ENCODE peak calls at places on chromosomes 2 and 18, in six cellular contexts. S is Peyer's patch, G is tibial artery, Z is GM12865, D is fibroblast of pulmonary artery, X is fibroblast of mammary gland. Q is an unnamed sample.

GRCh38 chr2:233331536-233331935 is 22.8 kb upstream of the DGKD start:
- DNase-seq in D (no peak), S (peak), G (peak), X (no peak), Z (peak), Q (peak)

GRCh38 chr18:57353940-57354461 is 1.6 kb downstream of the ST8SIA3 start:
- DNase-seq in S (no peak), D (peak), G (no peak), Z (no peak), X (peak), Q (peak)

GRCh38 chr18:22342625-22343024 is 75.1 kb downstream of the CTAGE1 start:
- DNase-seq in X (peak), S (no peak), Z (no peak), D (peak), G (no peak), Q (no peak)

GRCh38 chr2:239727776-239728600 is 297.2 kb downstream of the NDUFA10 start:
- DNase-seq in G (peak), Z (no peak), S (no peak), D (no peak), X (no peak), Q (no peak)

GRCh38 chr2:235268535-235268934 is 225.3 kb upstream of the AGAP1 start:
- DNase-seq in G (no peak), S (no peak), D (peak), X (peak), Z (no peak), Q (no peak)

GRCh38 chr2:237996041-237996593 is 29.3 kb downstream of the UBE2F start:
- DNase-seq in S (no peak), X (peak), Z (no peak), G (no peak), D (peak), Q (no peak)

GRCh38 chr2:85266424-85267041 is 61.3 kb downstream of the TGOLN2 start:
- DNase-seq in D (peak), Z (peak), G (peak), S (peak), X (peak), Q (peak)

GRCh38 chr2:17620841-17621240 is 80.3 kb downstream of the VSNL1 start:
- DNase-seq in Z (no peak), D (peak), X (peak), S (no peak), G (no peak), Q (no peak)

GRCh38 chr18:75247601-75248421 is 37.2 kb downstream of the TSHZ1 start:
- DNase-seq in D (peak), Z (peak), G (no peak), X (peak), S (no peak), Q (no peak)

GRCh38 chr18:3350021-3350420 is 88.1 kb downstream of the MYL12B start:
- DNase-seq in X (no peak), S (no peak), Z (no peak), G (no peak), D (no peak), Q (no peak)

GRCh38 chr2:26792720-26793119 is 6.9 kb downstream of the CENPA start:
- DNase-seq in G (no peak), Z (no peak), D (peak), S (no peak), X (peak), Q (no peak)

GRCh38 chr18:21763846-21764646 is 23.5 kb downstream of the MIB1 start:
- DNase-seq in S (no peak), G (no peak), D (peak), X (no peak), Z (peak), Q (no peak)

GRCh38 chr2:233430091-233430490 is 75.8 kb downstream of the DGKD start:
- DNase-seq in Z (no peak), G (no peak), S (no peak), X (no peak), D (peak), Q (no peak)

GRCh38 chr2:161547130-161547529 is 77.1 kb upstream of the SLC4A10 start:
- DNase-seq in S (no peak), D (no peak), G (no peak), Z (no peak), X (no peak), Q (no peak)

GRCh38 chr18:80232030-80232429 is 15.3 kb downstream of the PARD6G start:
- DNase-seq in G (no peak), Z (no peak), X (no peak), S (no peak), D (no peak), Q (no peak)

GRCh38 chr2:227862741-227863588 is 8.5 kb upstream of the DAW1 start:
- DNase-seq in Z (no peak), D (peak), X (peak), G (peak), S (no peak), Q (no peak)

GRCh38 chr2:171160630-171161424 is at the start of gene TLK1:
- DNase-seq in G (peak), X (peak), D (peak), S (peak), Z (peak), Q (peak)

GRCh38 chr2:191187105-191187829 is 36.5 kb upstream of the STAT4 start:
- DNase-seq in D (no peak), G (no peak), X (no peak), Z (no peak), S (no peak), Q (no peak)

GRCh38 chr2:175999283-175999819 is 2.7 kb downstream of the LNPK start:
- DNase-seq in D (peak), Z (no peak), X (peak), G (no peak), S (no peak), Q (no peak)

GRCh38 chr2:168220971-168221819 is 26.2 kb downstream of the STK39 start:
- DNase-seq in G (no peak), D (peak), X (peak), S (no peak), Z (no peak), Q (no peak)

GRCh38 chr2:219171231-219171651 is 1.4 kb upstream of the SLC23A3 start:
- DNase-seq in Z (peak), S (peak), X (peak), G (peak), D (peak), Q (peak)

GRCh38 chr2:102012061-102012460 is 20.3 kb downstream of the IL1R2 start:
- DNase-seq in X (no peak), Z (no peak), D (no peak), S (no peak), G (no peak), Q (no peak)

GRCh38 chr18:72634500-72634899 is 90.4 kb upstream of the CBLN2 start:
- DNase-seq in X (no peak), G (no peak), S (no peak), Z (no peak), D (no peak), Q (no peak)

GRCh38 chr2:32427672-32428622 is 71.1 kb downstream of the BIRC6 start:
- DNase-seq in S (no peak), X (peak), Z (no peak), G (no peak), D (no peak), Q (no peak)

GRCh38 chr2:189799531-189799930 is 15.3 kb downstream of the PMS1 start:
- DNase-seq in X (peak), S (no peak), Z (no peak), G (no peak), D (peak), Q (no peak)

GRCh38 chr2:230537531-230537976 is 121.6 kb downstream of the SP100 start:
- DNase-seq in D (no peak), Z (peak), X (no peak), G (no peak), S (peak), Q (peak)

GRCh38 chr18:31185551-31185950 is 22.9 kb upstream of the DSC1 start:
- DNase-seq in Z (no peak), X (no peak), S (no peak), G (no peak), D (peak), Q (no peak)

GRCh38 chr2:64186698-64187605 is 42.7 kb upstream of the PELI1 start:
- DNase-seq in S (no peak), D (peak), X (peak), G (no peak), Z (no peak), Q (no peak)

GRCh38 chr18:8507361-8507760 is 101.9 kb upstream of the RAB12 start:
- DNase-seq in Z (no peak), S (no peak), D (peak), X (peak), G (no peak), Q (no peak)

GRCh38 chr18:80022613-80023012 is 11.6 kb upstream of the RBFA start:
- DNase-seq in Z (peak), S (no peak), G (no peak), X (peak), D (peak), Q (no peak)

GRCh38 chr2:65845442-65846182 is 413.2 kb upstream of the SPRED2 start:
- DNase-seq in D (no peak), S (no peak), G (no peak), X (no peak), Z (no peak), Q (no peak)

GRCh38 chr2:190137561-190137960 is 75.0 kb upstream of the MSTN start:
- DNase-seq in X (peak), D (peak), S (no peak), G (no peak), Z (no peak), Q (no peak)

GRCh38 chr2:46569061-46569560 is 89.7 kb downstream of the TMEM247 start:
- DNase-seq in D (no peak), Z (peak), S (peak), X (no peak), G (no peak), Q (peak)

GRCh38 chr2:195124391-195125079 is 532.5 kb upstream of the SLC39A10 start:
- DNase-seq in S (no peak), Z (no peak), G (no peak), X (no peak), D (no peak), Q (no peak)

GRCh38 chr18:37582306-37582705 is 16.7 kb upstream of the CELF4 start:
- DNase-seq in S (no peak), X (no peak), G (no peak), Z (no peak), D (no peak), Q (no peak)

GRCh38 chr18:34522627-34523026 is 187.5 kb upstream of the DTNA start:
- DNase-seq in X (no peak), Z (no peak), S (no peak), G (no peak), D (peak), Q (no peak)

GRCh38 chr2:160703648-160704585 is 210.3 kb upstream of the RBMS1 start:
- DNase-seq in X (no peak), D (no peak), G (peak), Z (peak), S (peak), Q (no peak)

GRCh38 chr2:231000211-231000904 is 4.4 kb downstream of the SPATA3 start:
- DNase-seq in D (no peak), G (no peak), X (no peak), Z (no peak), S (no peak), Q (no peak)

GRCh38 chr2:192459422-192459821 is 264.7 kb upstream of the TMEFF2 start:
- DNase-seq in X (no peak), G (no peak), D (no peak), S (no peak), Z (no peak), Q (no peak)
- TF ChIP-seq CTCF in X (no peak), G (no peak), D (no peak), S (no peak), Z (no peak), Q (no peak)

GRCh38 chr18:50578651-50579050 is 18.8 kb downstream of the MAPK4 start:
- DNase-seq in D (no peak), G (no peak), S (no peak), X (no peak), Z (no peak), Q (no peak)

GRCh38 chr18:50571606-50572005 is 11.7 kb downstream of the MAPK4 start:
- DNase-seq in S (no peak), Z (no peak), D (no peak), X (no peak), G (no peak), Q (no peak)

GRCh38 chr18:50578030-50578429 is 18.1 kb downstream of the MAPK4 start:
- DNase-seq in D (no peak), S (no peak), Z (no peak), G (no peak), X (no peak), Q (no peak)

GRCh38 chr18:50569930-50570329 is 10.0 kb downstream of the MAPK4 start:
- DNase-seq in G (no peak), D (no peak), Z (no peak), X (no peak), S (no peak), Q (no peak)

GRCh38 chr18:50573679-50574078 is 13.8 kb downstream of the MAPK4 start:
- DNase-seq in D (no peak), Z (no peak), G (no peak), S (no peak), X (no peak), Q (no peak)
- TF ChIP-seq CTCF in D (peak), Z (peak), G (no peak), S (no peak), X (peak), Q (no peak)

DNA sequence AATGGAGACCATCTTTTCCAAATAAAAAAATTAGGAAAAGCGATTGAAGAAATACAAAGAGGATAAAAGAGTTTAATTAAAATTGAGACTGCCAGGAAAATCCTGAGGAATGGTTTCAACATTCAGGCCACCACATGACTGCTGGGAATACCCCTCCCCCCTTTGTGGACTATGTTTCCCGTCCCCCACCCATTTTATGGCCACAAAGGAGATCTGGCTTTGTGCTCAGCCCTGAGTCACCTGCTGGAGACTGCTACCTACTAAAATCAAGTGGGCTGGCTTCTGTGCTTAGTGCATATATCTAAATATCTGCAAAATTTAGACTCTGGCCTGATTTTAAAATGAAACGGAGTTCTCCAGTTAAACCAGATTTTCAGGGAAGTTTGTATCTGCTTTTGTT is 10.1 kb downstream of the RND3 start:
- DNase-seq in X (no peak), S (no peak), G (no peak), D (no peak), Z (no peak), Q (no peak)
- TF ChIP-seq CTCF in X (no peak), S (peak), G (no peak), D (no peak), Z (no peak), Q (no peak)

DNA sequence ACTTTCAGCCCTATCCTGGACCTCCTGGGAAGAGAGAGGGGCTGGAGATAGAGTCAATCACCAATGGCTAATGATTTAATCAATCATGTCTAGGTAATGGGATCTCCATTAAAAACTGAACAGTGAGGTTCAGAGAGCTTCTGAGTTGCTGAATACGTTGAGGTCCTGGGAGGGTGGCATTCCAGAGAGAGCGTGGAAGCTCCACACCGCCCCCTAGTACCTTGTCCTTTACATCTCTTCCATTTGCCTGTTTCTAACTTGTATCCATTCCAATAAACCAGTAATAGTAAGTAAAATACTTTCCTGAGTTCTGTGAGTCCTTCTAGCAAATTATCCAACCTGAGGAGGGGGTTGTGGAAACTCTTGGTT is 101.7 kb downstream of the B3GNT2 start:
- DNase-seq in G (no peak), X (peak), S (no peak), Z (peak), D (peak), Q (no peak)
- TF ChIP-seq CTCF in G (no peak), X (peak), S (no peak), Z (peak), D (peak), Q (no peak)

GRCh38 chr2:3151153-3151918 is 226.3 kb downstream of the EIPR1 start:
- DNase-seq in D (no peak), Z (peak), S (no peak), G (no peak), X (no peak), Q (no peak)
- TF ChIP-seq CTCF in D (no peak), Z (no peak), S (no peak), G (no peak), X (no peak), Q (no peak)

GRCh38 chr2:198054299-198054698 is 249.9 kb downstream of the PLCL1 start:
- DNase-seq in Z (peak), G (no peak), D (peak), X (peak), S (no peak), Q (peak)
- TF ChIP-seq CTCF in Z (peak), G (peak), D (peak), X (peak), S (peak), Q (peak)

GRCh38 chr18:28766721-28767120 is 589.8 kb upstream of the CDH2 start:
- DNase-seq in D (no peak), Z (no peak), G (no peak), X (peak), S (no peak), Q (no peak)
- TF ChIP-seq CTCF in D (no peak), Z (no peak), G (no peak), X (no peak), S (no peak), Q (no peak)

GRCh38 chr2:127810637-127811396 is at the start of gene WDR33:
- DNase-seq in X (peak), G (peak), S (peak), D (peak), Z (peak), Q (peak)
- TF ChIP-seq CTCF in X (no peak), G (no peak), S (peak), D (peak), Z (no peak), Q (peak)

GRCh38 chr2:79860233-79861058 is 347.6 kb downstream of the CTNNA2 start:
- DNase-seq in X (peak), S (no peak), Z (no peak), D (peak), G (no peak), Q (peak)
- TF ChIP-seq CTCF in X (peak), S (peak), Z (no peak), D (no peak), G (no peak), Q (no peak)

GRCh38 chr2:88310787-88311186 is 140.6 kb downstream of the THNSL2 start:
- DNase-seq in X (no peak), S (no peak), Z (no peak), D (no peak), G (no peak), Q (no peak)

GRCh38 chr2:88303865-88304264 is 133.7 kb downstream of the THNSL2 start:
- DNase-seq in X (no peak), G (no peak), S (no peak), Z (no peak), D (no peak), Q (no peak)

GRCh38 chr2:88307817-88308216 is 137.7 kb downstream of the THNSL2 start:
- DNase-seq in X (peak), G (no peak), S (no peak), D (no peak), Z (peak), Q (peak)
- TF ChIP-seq CTCF in X (peak), G (no peak), S (peak), D (peak), Z (peak), Q (peak)